ENCODE peak calls at places on chromosomes 4 and X, in eight cellular contexts. W, P, D, L, N, V, Q and E are unnamed samples.

GRCh38 chrX:40132751-40133150 is 35.0 kb upstream of the BCOR start:
- DNase-seq in W (peak), P (peak), D (peak), L (no peak), N (no peak), V (no peak), Q (peak), E (no peak)

GRCh38 chr4:73520821-73521220 is 39.3 kb downstream of the AFM start:
- DNase-seq in W (peak), P (peak), D (no peak), L (no peak), N (no peak), V (no peak), Q (no peak), E (peak)

GRCh38 chrX:1391707-1392375 is at the start of gene SLC25A6:
- DNase-seq in W (peak), P (peak), D (peak), L (peak), N (peak), V (peak), Q (peak), E (peak)

GRCh38 chrX:2550288-2551020 is 49.7 kb upstream of the DHRSX start:
- DNase-seq in W (no peak), P (no peak), D (no peak), L (no peak), N (no peak), V (no peak), Q (no peak), E (no peak)

GRCh38 chrX:104427693-104428092 is 138.3 kb upstream of the IL1RAPL2 start:
- DNase-seq in W (no peak), P (no peak), D (no peak), L (no peak), N (no peak), V (no peak), Q (no peak), E (no peak)

GRCh38 chr4:54998991-54999390 is 126.4 kb downstream of the KDR start:
- DNase-seq in W (no peak), P (peak), D (no peak), L (no peak), N (no peak), V (no peak), Q (no peak), E (no peak)

GRCh38 chr4:55768291-55768690 is 51.3 kb upstream of the EXOC1L start:
- DNase-seq in W (peak), P (peak), D (peak), L (no peak), N (no peak), V (peak), Q (no peak), E (no peak)

GRCh38 chr4:2416564-2417195 is 1.8 kb downstream of the ZFYVE28 start:
- DNase-seq in W (no peak), P (no peak), D (peak), L (no peak), N (peak), V (no peak), Q (no peak), E (no peak)

GRCh38 chr4:56229947-56230346 is 157.3 kb downstream of the AASDH start:
- DNase-seq in W (no peak), P (no peak), D (no peak), L (no peak), N (no peak), V (no peak), Q (no peak), E (no peak)

DNA sequence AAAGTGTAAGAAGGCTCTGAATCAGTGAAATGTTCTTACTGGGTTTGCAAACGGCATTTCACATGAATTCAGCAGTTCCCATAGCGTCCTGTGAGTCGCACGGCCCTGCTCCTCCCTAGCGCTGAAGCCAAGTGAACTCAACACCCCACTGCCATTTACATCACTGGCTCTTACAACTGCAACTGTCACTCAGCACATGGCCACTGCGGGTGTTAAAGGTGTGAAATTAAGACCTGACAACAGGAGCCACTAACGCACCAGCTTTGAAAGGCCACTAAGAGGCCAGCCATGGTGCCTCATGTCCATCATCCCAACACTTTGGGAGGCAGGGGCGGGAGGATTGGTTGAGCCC is 31.7 kb downstream of the RNF212 start:
- DNase-seq in W (peak), P (peak), D (no peak), L (no peak), N (no peak), V (no peak), Q (no peak), E (no peak)
- TF ChIP-seq RAD21 in W (no peak), P (no peak), D (no peak), L (no peak), N (no peak), V (no peak), Q (no peak), E (no peak)

DNA sequence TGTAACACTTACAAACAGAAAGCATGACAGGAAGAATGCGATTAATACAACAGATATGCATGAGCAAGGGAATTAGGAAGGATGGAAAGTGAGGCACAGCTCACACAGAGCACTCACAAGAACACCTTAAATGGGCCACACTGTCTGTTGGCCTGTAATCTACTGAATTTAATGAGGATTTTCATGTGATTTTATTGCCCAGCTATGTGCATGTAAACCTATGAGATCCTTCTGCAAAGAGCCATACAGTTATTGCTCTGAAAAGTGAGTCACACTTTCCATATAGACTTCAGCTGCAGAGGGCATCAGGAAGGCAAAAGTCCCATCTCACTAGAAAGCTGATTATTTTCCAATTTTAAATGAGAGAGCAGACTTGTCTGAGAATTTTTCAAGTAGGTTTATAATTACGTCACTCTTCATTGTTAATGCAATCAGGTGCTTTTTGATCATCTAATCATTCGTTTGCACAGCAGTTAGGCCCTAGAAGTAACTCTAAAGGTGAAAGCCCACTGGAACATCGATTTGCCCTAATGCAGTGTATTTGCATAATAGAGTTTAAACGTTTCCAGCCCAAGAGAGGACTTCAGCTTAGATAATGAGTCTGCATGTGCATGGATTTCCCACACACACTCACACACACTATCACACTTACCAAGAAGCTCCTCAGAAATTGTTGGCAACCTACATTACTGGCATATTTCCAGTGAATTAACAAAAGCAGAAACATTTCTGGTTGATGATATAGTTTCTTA is 832.6 kb upstream of the INTU start:
- DNase-seq in W (no peak), P (peak), D (no peak), L (no peak), N (no peak), V (no peak), Q (no peak), E (no peak)
- TF ChIP-seq RAD21 in W (no peak), P (no peak), D (no peak), L (no peak), N (no peak), V (no peak), Q (no peak), E (no peak)

GRCh38 chr4:101697266-101697665 is 93.3 kb upstream of the BANK1 start:
- DNase-seq in W (no peak), P (no peak), D (no peak), L (no peak), N (no peak), V (no peak), Q (no peak), E (no peak)
- TF ChIP-seq RAD21 in W (no peak), P (no peak), D (no peak), L (no peak), N (no peak), V (no peak), Q (no peak), E (no peak)

DNA sequence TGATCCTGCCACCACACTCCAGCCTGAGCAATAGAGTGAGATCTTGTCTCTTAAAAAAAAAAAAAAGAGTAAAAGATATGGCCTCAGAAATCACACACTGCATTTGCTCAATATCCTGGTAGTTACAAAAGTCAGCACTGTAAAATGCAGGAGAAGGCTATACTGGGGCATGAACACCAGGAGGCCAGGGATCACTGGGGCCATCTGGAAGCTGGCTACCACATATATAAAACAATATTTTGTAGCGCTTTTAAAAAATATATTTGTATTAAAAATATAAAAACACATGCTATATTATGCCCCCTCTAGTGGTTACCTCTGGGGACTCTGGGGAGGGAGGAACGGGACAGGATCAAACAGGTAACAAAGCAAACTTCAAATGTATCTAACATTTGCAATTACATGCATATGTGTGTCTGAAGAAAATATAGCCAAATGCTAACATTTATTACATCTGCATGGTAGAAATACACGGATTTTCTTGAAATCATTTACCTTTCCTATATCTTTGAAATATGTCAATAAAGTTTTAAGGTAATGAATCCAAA is 4.0 kb downstream of the C4orf46 start:
- DNase-seq in W (peak), P (peak), D (peak), L (no peak), N (peak), V (peak), Q (no peak), E (no peak)
- TF ChIP-seq RAD21 in W (peak), P (peak), D (peak), L (peak), N (peak), V (no peak), Q (peak), E (peak)

DNA sequence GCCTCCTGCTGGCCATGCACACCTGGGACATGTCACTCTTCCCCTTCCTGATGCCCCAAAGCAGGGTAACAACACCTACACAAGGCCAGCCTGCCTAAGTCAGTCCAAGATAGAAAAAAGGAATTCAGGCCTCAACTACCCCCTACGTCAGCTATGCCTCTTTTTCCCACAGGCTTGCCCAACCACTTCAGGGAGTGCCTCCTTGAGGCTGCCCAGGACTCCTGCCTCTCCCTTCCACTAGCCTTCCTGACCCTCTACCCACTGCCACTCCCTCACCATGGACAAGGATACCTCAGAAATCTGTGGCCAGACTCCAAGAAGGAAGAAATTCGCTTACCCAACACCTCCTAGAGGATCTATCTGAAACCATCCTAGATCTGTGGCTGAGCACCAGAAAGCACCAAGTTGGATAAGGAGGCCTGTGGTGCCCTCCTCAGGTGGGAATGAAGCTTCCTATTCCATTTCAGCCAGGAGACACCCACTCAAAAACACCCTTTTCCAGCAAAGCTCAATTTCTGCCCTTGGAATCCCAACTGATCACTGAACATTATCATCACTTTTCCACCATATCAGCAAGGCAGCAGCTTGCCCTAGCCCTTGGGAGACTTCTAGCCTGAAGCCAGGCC is 1.8 kb downstream of the KDM5C start:
- DNase-seq in W (peak), P (no peak), D (peak), L (no peak), N (no peak), V (no peak), Q (no peak), E (no peak)
- TF ChIP-seq RAD21 in W (no peak), P (no peak), D (no peak), L (no peak), N (peak), V (no peak), Q (no peak), E (peak)

GRCh38 chr4:6609415-6610079 is 30.9 kb upstream of the MRFAP1 start:
- DNase-seq in W (no peak), P (no peak), D (no peak), L (no peak), N (no peak), V (no peak), Q (no peak), E (no peak)
- TF ChIP-seq RAD21 in W (no peak), P (no peak), D (no peak), L (no peak), N (no peak), V (no peak), Q (no peak), E (no peak)

GRCh38 chr4:147303506-147303905 is 177.4 kb upstream of the EDNRA start:
- DNase-seq in W (no peak), P (no peak), D (no peak), L (no peak), N (no peak), V (no peak), Q (no peak), E (no peak)

GRCh38 chr4:147299205-147299604 is 181.7 kb upstream of the EDNRA start:
- DNase-seq in W (peak), P (no peak), D (no peak), L (no peak), N (no peak), V (no peak), Q (no peak), E (no peak)
- TF ChIP-seq RAD21 in W (no peak), P (no peak), D (no peak), L (no peak), N (no peak), V (no peak), Q (no peak), E (no peak)